ENCODE peak calls at places on chromosomes 3 and 15, in ten cellular contexts. K is IMR-90, W is uterus, Q is AG09309, B is brain microvascular endothelial cell, V is heart left ventricle, E is coronary artery, A is GM12865, X is cardiac muscle cell, O is astrocyte of the spinal cord. J is an unnamed sample.

GRCh38 chr15:90230071-90230494 is 3.7 kb downstream of the CIB1 start:
- DNase-seq in K (no peak), W (no peak), Q (no peak), B (no peak), V (peak), E (no peak), A (no peak), X (no peak), O (no peak), J (no peak)

GRCh38 chr3:14793126-14793857 is 25.5 kb upstream of the FGD5 start:
- DNase-seq in K (no peak), W (no peak), Q (no peak), B (no peak), V (peak), E (peak), A (no peak), X (no peak), O (no peak), J (no peak)

GRCh38 chr3:25728101-25728500 is 55.1 kb downstream of the NGLY1 start:
- DNase-seq in K (peak), W (no peak), Q (no peak), B (no peak), V (no peak), E (no peak), A (no peak), X (no peak), O (no peak), J (no peak)

GRCh38 chr3:193910310-193910709 is 225.6 kb upstream of the HES1 start:
- DNase-seq in K (no peak), W (no peak), Q (no peak), B (no peak), V (no peak), E (no peak), A (no peak), X (no peak), O (no peak), J (no peak)

GRCh38 chr3:13275376-13276005 is 144.6 kb downstream of the NUP210 start:
- DNase-seq in K (no peak), W (no peak), Q (no peak), B (no peak), V (no peak), E (no peak), A (no peak), X (no peak), O (no peak), J (no peak)

GRCh38 chr3:53242642-53243041 is 13.2 kb downstream of the TKT start:
- DNase-seq in K (no peak), W (no peak), Q (no peak), B (no peak), V (no peak), E (no peak), A (no peak), X (no peak), O (no peak), J (peak)

GRCh38 chr3:47715928-47716327 is 65.8 kb downstream of the SMARCC1 start:
- DNase-seq in K (peak), W (no peak), Q (peak), B (peak), V (no peak), E (no peak), A (no peak), X (peak), O (peak), J (peak)

GRCh38 chr3:89314454-89314853 is 207.0 kb downstream of the EPHA3 start:
- DNase-seq in K (peak), W (no peak), Q (no peak), B (peak), V (no peak), E (no peak), A (peak), X (peak), O (peak), J (peak)

GRCh38 chr3:120561251-120562045 is 34.7 kb upstream of the NDUFB4 start:
- DNase-seq in K (peak), W (peak), Q (peak), B (peak), V (peak), E (no peak), A (peak), X (peak), O (peak), J (peak)

GRCh38 chr3:108489776-108490175 is 20.6 kb downstream of the MYH15 start:
- DNase-seq in K (peak), W (no peak), Q (no peak), B (peak), V (no peak), E (no peak), A (peak), X (peak), O (peak), J (peak)

GRCh38 chr3:130429069-130430023 is 83.9 kb downstream of the COL6A5 start:
- DNase-seq in K (no peak), W (no peak), Q (no peak), B (no peak), V (no peak), E (no peak), A (no peak), X (no peak), O (no peak), J (no peak)

GRCh38 chr3:74590620-74591262 is 23.7 kb downstream of the CNTN3 start:
- DNase-seq in K (no peak), W (no peak), Q (no peak), B (no peak), V (no peak), E (no peak), A (no peak), X (no peak), O (no peak), J (no peak)

GRCh38 chr15:72774696-72775383 is 8.7 kb downstream of the ADPGK start:
- DNase-seq in K (no peak), W (no peak), Q (no peak), B (no peak), V (no peak), E (no peak), A (no peak), X (no peak), O (no peak), J (no peak)

GRCh38 chr3:152232679-152233078 is 36.0 kb upstream of the MBNL1 start:
- DNase-seq in K (no peak), W (no peak), Q (no peak), B (no peak), V (no peak), E (no peak), A (no peak), X (no peak), O (no peak), J (no peak)

GRCh38 chr3:197292083-197293042 is 6.0 kb downstream of the DLG1 start:
- DNase-seq in K (no peak), W (no peak), Q (no peak), B (no peak), V (no peak), E (no peak), A (peak), X (no peak), O (no peak), J (no peak)

GRCh38 chr3:122892118-122892517 is 97.2 kb downstream of the SLC49A4 start:
- DNase-seq in K (no peak), W (no peak), Q (no peak), B (no peak), V (no peak), E (no peak), A (no peak), X (no peak), O (no peak), J (peak)

GRCh38 chr3:127698264-127699097 is 25.7 kb downstream of the ABTB1 start:
- DNase-seq in K (no peak), W (no peak), Q (no peak), B (no peak), V (peak), E (no peak), A (no peak), X (no peak), O (peak), J (no peak)

GRCh38 chr15:101025896-101026631 is 106.9 kb downstream of the LRRK1 start:
- DNase-seq in K (no peak), W (peak), Q (no peak), B (no peak), V (peak), E (peak), A (no peak), X (no peak), O (no peak), J (no peak)

GRCh38 chr3:54322354-54322753 is 200.0 kb downstream of the CACNA2D3 start:
- DNase-seq in K (no peak), W (no peak), Q (no peak), B (no peak), V (no peak), E (no peak), A (no peak), X (no peak), O (no peak), J (no peak)

GRCh38 chr3:142209655-142210054 is 15.7 kb downstream of the GK5 start:
- DNase-seq in K (peak), W (peak), Q (peak), B (peak), V (peak), E (no peak), A (no peak), X (peak), O (peak), J (peak)

GRCh38 chr3:111715911-111716523 is 120.9 kb upstream of the ZBED2 start:
- DNase-seq in K (peak), W (peak), Q (no peak), B (peak), V (peak), E (no peak), A (peak), X (peak), O (peak), J (peak)

GRCh38 chr3:98602078-98602678 is 8.8 kb upstream of the CPOX start:
- DNase-seq in K (peak), W (peak), Q (peak), B (peak), V (no peak), E (no peak), A (peak), X (peak), O (peak), J (peak)

GRCh38 chr3:178083906-178084823 is 452.1 kb upstream of the KCNMB2 start:
- DNase-seq in K (no peak), W (no peak), Q (no peak), B (peak), V (no peak), E (no peak), A (no peak), X (peak), O (peak), J (no peak)

GRCh38 chr3:4865714-4866113 is 113.5 kb upstream of the BHLHE40 start:
- DNase-seq in K (no peak), W (no peak), Q (no peak), B (no peak), V (no peak), E (no peak), A (no peak), X (no peak), O (no peak), J (no peak)

GRCh38 chr3:128489860-128490649 is 2.9 kb downstream of the GATA2 start:
- DNase-seq in K (no peak), W (peak), Q (no peak), B (no peak), V (peak), E (no peak), A (no peak), X (peak), O (no peak), J (no peak)

GRCh38 chr3:64010199-64010598 is 13.1 kb downstream of the PSMD6 start:
- DNase-seq in K (no peak), W (no peak), Q (no peak), B (no peak), V (no peak), E (no peak), A (no peak), X (no peak), O (no peak), J (no peak)

GRCh38 chr15:69118089-69118488 is 42.3 kb upstream of the GLCE start:
- DNase-seq in K (no peak), W (no peak), Q (no peak), B (no peak), V (no peak), E (no peak), A (no peak), X (peak), O (no peak), J (no peak)

GRCh38 chr3:177800565-177800964 is 603.3 kb upstream of the TBL1XR1 start:
- DNase-seq in K (peak), W (no peak), Q (no peak), B (no peak), V (no peak), E (no peak), A (no peak), X (no peak), O (no peak), J (peak)

GRCh38 chr3:193040836-193041672 is 123.4 kb upstream of the MB21D2 start:
- DNase-seq in K (peak), W (no peak), Q (peak), B (peak), V (no peak), E (no peak), A (peak), X (peak), O (peak), J (peak)

GRCh38 chr3:80890571-80890970 is 870.9 kb downstream of the GBE1 start:
- DNase-seq in K (no peak), W (no peak), Q (no peak), B (no peak), V (no peak), E (no peak), A (no peak), X (no peak), O (no peak), J (no peak)

GRCh38 chr3:174955513-174956001 is 96.4 kb downstream of the NAALADL2 start:
- DNase-seq in K (peak), W (no peak), Q (no peak), B (peak), V (no peak), E (no peak), A (no peak), X (peak), O (peak), J (peak)

GRCh38 chr3:61562042-61562809 is 855 bp downstream of the PTPRG start:
- DNase-seq in K (peak), W (no peak), Q (no peak), B (no peak), V (peak), E (no peak), A (no peak), X (peak), O (peak), J (peak)

DNA sequence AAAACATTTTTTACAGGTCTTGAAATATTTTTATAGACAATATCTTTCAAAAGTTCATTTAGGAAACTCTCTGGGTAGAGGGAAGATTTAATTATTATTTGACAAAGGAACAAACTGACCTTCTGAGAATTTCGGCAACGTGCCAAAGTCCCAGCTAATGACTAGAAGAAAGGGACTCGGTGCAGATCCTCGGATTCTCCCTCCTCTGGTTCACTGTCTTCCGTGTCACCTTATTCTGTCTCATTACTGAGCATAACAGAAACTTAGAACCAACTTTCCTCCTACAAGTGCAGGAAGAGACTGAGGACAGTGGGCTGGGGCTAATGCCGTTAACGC is 339.1 kb downstream of the MECOM start:
- DNase-seq in K (no peak), W (no peak), Q (no peak), B (no peak), V (peak), E (no peak), A (no peak), X (no peak), O (no peak), J (no peak)
- H3K4me3 ChIP-seq in K (no peak), W (no peak), Q (no peak), B (no peak), V (peak), E (peak), A (no peak), X (no peak), O (no peak), J (no peak)

DNA sequence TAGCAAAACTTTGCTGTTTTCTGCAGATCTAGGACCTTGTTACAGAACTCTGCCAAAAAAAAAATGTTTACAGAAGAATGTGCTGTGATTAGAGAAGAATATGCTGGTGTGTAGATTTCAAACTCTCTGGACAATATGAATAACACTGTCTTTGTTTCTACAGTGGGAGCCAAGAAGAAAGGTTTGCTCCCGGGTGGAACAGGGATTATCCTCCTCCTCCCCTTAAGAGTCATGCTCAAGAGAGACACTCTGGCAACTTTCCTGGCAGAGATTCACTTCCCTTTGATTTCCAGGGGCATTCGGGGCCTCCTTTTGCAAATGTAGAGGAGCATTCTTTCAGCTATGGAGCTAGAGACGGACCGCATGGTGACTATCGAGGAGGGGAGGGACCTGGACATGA is 27.4 kb downstream of the RBM6 start:
- DNase-seq in K (peak), W (no peak), Q (no peak), B (no peak), V (no peak), E (no peak), A (no peak), X (peak), O (no peak), J (no peak)
- TF ChIP-seq CTCF in K (no peak), W (no peak), Q (no peak), B (no peak), V (no peak), E (no peak), A (no peak), X (no peak), O (no peak), J (no peak)

GRCh38 chr3:172038823-172039222 is 555 bp upstream of the FNDC3B start:
- DNase-seq in K (peak), W (peak), Q (no peak), B (no peak), V (peak), E (no peak), A (no peak), X (peak), O (no peak), J (peak)
- H3K4me3 ChIP-seq in K (peak), W (peak), Q (peak), B (peak), V (peak), E (peak), A (peak), X (peak), O (peak), J (peak)

GRCh38 chr15:93708721-93709120 is 522.6 kb upstream of the MCTP2 start:
- DNase-seq in K (no peak), W (no peak), Q (no peak), B (no peak), V (no peak), E (no peak), A (no peak), X (no peak), O (no peak), J (no peak)
- TF ChIP-seq CTCF in K (no peak), W (no peak), Q (no peak), B (no peak), V (no peak), E (no peak), A (no peak), X (no peak), O (no peak), J (no peak)

J was measured in AG10803.